ENCODE peak calls at places on chromosomes 2 and 18, in nine cellular contexts. G is Peyer's patch, R is endothelial cell of umbilical vein, Q is prostate gland, H is gastrocnemius medialis, U is heart left ventricle, J is body of pancreas, M is K562, A is HCT116. V is an unnamed sample.

GRCh38 chr18:74682998-74683311 is 85.3 kb downstream of the ZNF407 start:
- DNase-seq in M (no peak), A (no peak), H (no peak), G (no peak), R (no peak), U (no peak), Q (no peak), J (no peak), V (no peak)

GRCh38 chr2:174750923-174751441 is 13.3 kb downstream of the CHRNA1 start:
- DNase-seq in M (no peak), Q (no peak), H (no peak), J (no peak), R (no peak), G (peak; percentile 60), U (no peak), A (no peak), V (no peak)

GRCh38 chr2:204542967-204543608 is 2.2 kb upstream of the PARD3B start:
- DNase-seq in G (no peak), J (no peak), A (no peak), R (no peak), U (no peak), M (no peak), H (no peak), Q (no peak), V (no peak)

GRCh38 chr2:7060156-7060555 is 142.9 kb downstream of the RNF144A start:
- DNase-seq in J (no peak), U (no peak), R (no peak), Q (no peak), G (no peak), H (no peak), A (no peak), M (no peak), V (no peak)

GRCh38 chr2:215314896-215315295 is 3.0 kb downstream of the ATIC start:
- DNase-seq in H (no peak), M (no peak), U (no peak), G (no peak), A (no peak), Q (no peak), J (no peak), R (no peak), V (no peak)

GRCh38 chr2:27020337-27020948 is 12.3 kb upstream of the TMEM214 start:
- DNase-seq in U (peak; percentile 79), R (peak; percentile 39), M (peak; percentile 80), A (no peak), G (no peak), Q (no peak), H (no peak), J (no peak), V (no peak)

GRCh38 chr2:155844481-155844880 is 488.0 kb downstream of the NR4A2 start:
- DNase-seq in A (no peak), R (no peak), U (no peak), J (no peak), M (no peak), H (no peak), G (no peak), Q (no peak), V (no peak)

GRCh38 chr2:108323619-108324018 is 34.9 kb downstream of the SULT1C2 start:
- DNase-seq in G (no peak), J (no peak), R (no peak), U (no peak), M (no peak), Q (no peak), A (no peak), H (no peak), V (no peak)

GRCh38 chr2:40041983-40042382 is 262.9 kb upstream of the THUMPD2 start:
- DNase-seq in U (no peak), H (no peak), M (no peak), Q (no peak), J (no peak), G (no peak), A (no peak), R (no peak), V (no peak)

GRCh38 chr18:4453712-4454547 is 1.2 kb downstream of the DLGAP1 start:
- DNase-seq in H (no peak), R (no peak), J (no peak), A (no peak), U (peak; percentile 51), M (no peak), G (no peak), Q (no peak), V (no peak)

GRCh38 chr18:4454548-4455112 is 477 bp downstream of the DLGAP1 start:
- DNase-seq in H (no peak), J (no peak), M (no peak), R (no peak), A (no peak), G (no peak), Q (no peak), U (peak; percentile 51), V (no peak)

GRCh38 chr18:4444306-4444705 is 10.8 kb downstream of the DLGAP1 start:
- DNase-seq in R (no peak), U (no peak), H (no peak), Q (no peak), A (no peak), J (no peak), G (no peak), M (no peak), V (no peak)

GRCh38 chr18:4455113-4455811 is at the start of gene DLGAP1:
- DNase-seq in R (no peak), H (peak; percentile 6), A (no peak), U (peak; percentile 67), M (no peak), Q (peak; percentile 65), J (peak; percentile 26), G (no peak), V (no peak)

DNA sequence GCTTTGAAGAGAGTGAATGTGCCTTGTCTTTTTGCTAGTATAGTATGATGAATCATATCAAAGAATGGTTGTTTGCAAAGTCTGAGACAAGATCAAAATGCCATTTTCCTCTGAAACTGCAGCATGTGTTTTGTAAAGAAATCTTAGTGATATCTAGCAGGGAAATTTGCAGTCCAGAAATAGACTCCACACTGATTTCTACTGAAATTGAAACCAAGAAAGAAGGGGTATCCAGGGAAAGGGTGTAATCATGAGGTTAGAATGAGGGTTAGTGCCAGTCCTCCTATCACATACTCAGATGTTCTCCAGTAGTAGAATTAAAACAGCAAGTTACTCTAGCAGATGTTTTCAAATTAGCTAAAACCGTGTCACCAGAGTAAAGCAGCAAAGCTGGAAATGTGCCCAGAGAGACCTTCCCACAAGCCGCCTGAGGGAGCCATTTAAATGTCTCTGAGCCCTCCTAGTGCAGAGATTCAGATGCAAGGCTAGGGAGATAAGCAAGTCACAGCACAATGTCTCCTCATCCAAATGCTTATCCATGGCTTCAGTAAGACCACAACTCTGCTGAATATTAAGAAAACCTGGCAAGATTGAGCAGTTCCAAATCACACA is 4.9 kb downstream of the DLGAP1 start:
- DNase-seq in Q (no peak), A (no peak), J (no peak), U (no peak), R (no peak), G (no peak), H (no peak), M (no peak), V (no peak)
- TF ChIP-seq CTCF in Q (no peak), A (no peak), J (no peak), U (no peak), R (no peak), G (no peak), H (no peak), M (no peak), V (no peak)

GRCh38 chr2:237320801-237321563 is 93.0 kb downstream of the COL6A3 start:
- DNase-seq in R (no peak), H (peak; percentile 59), G (no peak), Q (no peak), A (no peak), M (no peak), J (no peak), U (no peak), V (no peak)

GRCh38 chr2:237323656-237324055 is 90.3 kb downstream of the COL6A3 start:
- DNase-seq in U (no peak), Q (no peak), G (no peak), J (no peak), R (no peak), M (no peak), H (no peak), A (no peak), V (no peak)

GRCh38 chr2:237319887-237320286 is 94.1 kb downstream of the COL6A3 start:
- DNase-seq in H (no peak), M (no peak), R (no peak), J (no peak), G (no peak), Q (no peak), A (no peak), U (no peak), V (peak; percentile 40)

GRCh38 chr2:237322564-237322963 is 91.4 kb downstream of the COL6A3 start:
- DNase-seq in H (no peak), R (no peak), M (no peak), U (no peak), Q (no peak), G (no peak), J (peak; percentile 47), A (peak; percentile 37), V (no peak)

DNA sequence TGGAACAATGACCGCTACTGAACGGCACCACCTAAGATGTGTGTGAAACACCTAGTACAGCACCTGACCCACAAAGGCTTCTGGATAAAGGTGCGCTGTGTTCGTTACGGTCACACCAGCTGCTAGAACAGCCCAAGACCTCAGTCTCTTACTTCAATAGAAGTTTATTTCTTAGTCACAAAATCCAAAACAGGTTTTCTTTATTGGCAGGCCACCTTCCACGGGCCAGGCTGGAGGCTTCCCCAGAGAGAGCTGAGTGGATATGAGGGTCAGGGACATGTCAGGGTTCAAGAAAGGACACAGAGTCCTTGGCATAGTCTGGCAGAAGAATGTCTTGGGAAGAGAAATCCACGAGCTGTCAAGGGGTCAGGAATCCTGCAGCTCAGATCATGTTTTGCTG is 92.2 kb downstream of the COL6A3 start:
- DNase-seq in H (no peak), Q (no peak), R (no peak), A (no peak), J (no peak), U (no peak), M (no peak), G (no peak), V (peak; percentile 83)
- H3K27ac ChIP-seq in H (peak overlapping the region; percentile 60), Q (peak overlapping the region; percentile 55), R (no peak overlapping the region), A (no peak overlapping the region), J (peak overlapping the region; percentile 24), U (peak overlapping the region; percentile 72), M (no peak overlapping the region), G (peak overlapping the region; percentile 6), V (peak overlapping the region; percentile 96)

GRCh38 chr2:100416939-100417744 is at the start of gene CHST10:
- DNase-seq in Q (peak; percentile 18), U (peak; percentile 80), H (peak; percentile 18), R (peak; percentile 66), G (peak; percentile 47), M (peak; percentile 91), J (peak; percentile 45), A (no peak), V (no peak)
- TF ChIP-seq POLR2A in Q (no peak), U (no peak), H (no peak), R (no peak), G (no peak), M (peak; percentile 72), J (peak; percentile 42), A (no peak), V (no peak)

DNA sequence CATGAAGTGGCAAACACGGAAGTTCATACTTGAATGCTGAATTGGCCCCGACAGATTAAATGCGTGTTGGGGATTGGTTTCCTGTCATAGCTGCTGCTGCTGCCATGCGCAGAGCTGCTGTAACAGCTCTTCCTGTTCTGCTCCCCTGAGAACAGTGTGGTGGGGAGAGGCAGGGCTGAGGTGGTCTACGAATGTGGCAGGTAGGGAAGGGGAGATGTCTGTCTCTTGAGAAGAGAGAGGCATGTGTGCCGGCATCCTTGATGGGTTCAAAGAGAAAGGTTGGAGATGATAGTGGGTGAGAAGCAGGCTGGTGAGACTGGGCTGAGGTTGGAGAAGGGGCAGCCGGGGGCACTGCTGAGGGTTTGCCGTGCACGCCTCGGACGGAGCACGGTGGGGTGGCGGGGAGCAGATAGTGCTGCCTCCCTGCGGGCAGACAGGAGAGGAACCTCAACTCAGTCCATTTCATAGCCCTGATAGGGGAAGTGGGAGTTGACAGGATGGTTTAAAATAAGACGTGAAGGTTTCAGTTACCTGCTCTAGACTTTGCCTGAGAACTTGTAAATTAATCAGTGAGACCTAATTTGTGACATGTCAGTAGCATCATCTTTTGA is 46.1 kb downstream of the TMEM185B start:
- DNase-seq in G (peak; percentile 85), Q (peak; percentile 59), R (peak; percentile 20), J (no peak), H (no peak), M (peak; percentile 15), U (peak; percentile 81), A (no peak), V (no peak)
- TF ChIP-seq CTCF in G (peak; percentile 26), Q (peak; percentile 17), R (peak; percentile 31), J (no peak), H (no peak), M (peak; percentile 60), U (peak; percentile 37), A (no peak), V (peak; percentile 12)